ENCODE peak calls at places on chromosomes 4 and X, in ten cellular contexts. One of them, this sample, is unnamed.

GRCh38 chr4:81826336-81826735 is 354.6 kb upstream of the RASGEF1B start:
- DNase-seq in body of pancreas: no peak
- DNase-seq in anterior cingulate cortex: no peak
- DNase-seq in GM10248: no peak
- DNase-seq in stromal cell of bone marrow: no peak
- DNase-seq in NCI-H1694 treated with DMSO at 0.1 percent for 48 hours: no peak
- DNase-seq in HTR-8/SVneo: no peak
- DNase-seq in CD4-positive, alpha-beta memory T cell: no peak
- DNase-seq in RKO: no peak
- DNase-seq in ELF-1: no peak
- DNase-seq in this sample: no peak

GRCh38 chrX:15437724-15438123 is 53.5 kb upstream of the VEGFD start:
- DNase-seq in anterior cingulate cortex: no peak
- DNase-seq in RKO: no peak
- DNase-seq in stromal cell of bone marrow: no peak
- DNase-seq in GM10248: no peak
- DNase-seq in NCI-H1694 treated with DMSO at 0.1 percent for 48 hours: no peak
- DNase-seq in CD4-positive, alpha-beta memory T cell: no peak
- DNase-seq in body of pancreas: no peak
- DNase-seq in ELF-1: no peak
- DNase-seq in HTR-8/SVneo: no peak
- DNase-seq in this sample: no peak

GRCh38 chr4:26062221-26062620 is 148.2 kb downstream of the SMIM20 start:
- DNase-seq in HTR-8/SVneo: no peak
- DNase-seq in NCI-H1694 treated with DMSO at 0.1 percent for 48 hours: no peak
- DNase-seq in CD4-positive, alpha-beta memory T cell: no peak
- DNase-seq in body of pancreas: peak
- DNase-seq in anterior cingulate cortex: no peak
- DNase-seq in RKO: no peak
- DNase-seq in GM10248: no peak
- DNase-seq in stromal cell of bone marrow: no peak
- DNase-seq in ELF-1: no peak
- DNase-seq in this sample: no peak

GRCh38 chr4:30537462-30537861 is 182.7 kb upstream of the PCDH7 start:
- DNase-seq in CD4-positive, alpha-beta memory T cell: no peak
- DNase-seq in ELF-1: no peak
- DNase-seq in HTR-8/SVneo: peak
- DNase-seq in GM10248: no peak
- DNase-seq in body of pancreas: no peak
- DNase-seq in anterior cingulate cortex: no peak
- DNase-seq in RKO: peak
- DNase-seq in stromal cell of bone marrow: peak
- DNase-seq in NCI-H1694 treated with DMSO at 0.1 percent for 48 hours: no peak
- DNase-seq in this sample: no peak

GRCh38 chrX:17374619-17375360 is at the start of gene NHS:
- DNase-seq in CD4-positive, alpha-beta memory T cell: no peak
- DNase-seq in GM10248: no peak
- DNase-seq in anterior cingulate cortex: peak
- DNase-seq in RKO: peak
- DNase-seq in body of pancreas: peak
- DNase-seq in HTR-8/SVneo: peak
- DNase-seq in NCI-H1694 treated with DMSO at 0.1 percent for 48 hours: no peak
- DNase-seq in stromal cell of bone marrow: peak
- DNase-seq in ELF-1: peak
- DNase-seq in this sample: peak

GRCh38 chrX:78321809-78322208 is 5.6 kb downstream of the CYSLTR1 start:
- DNase-seq in GM10248: peak
- DNase-seq in NCI-H1694 treated with DMSO at 0.1 percent for 48 hours: no peak
- DNase-seq in stromal cell of bone marrow: no peak
- DNase-seq in ELF-1: no peak
- DNase-seq in body of pancreas: peak
- DNase-seq in CD4-positive, alpha-beta memory T cell: peak
- DNase-seq in anterior cingulate cortex: no peak
- DNase-seq in RKO: no peak
- DNase-seq in HTR-8/SVneo: no peak
- DNase-seq in this sample: peak

GRCh38 chr4:83219344-83219990 is 65.1 kb downstream of the COQ2 start:
- DNase-seq in stromal cell of bone marrow: no peak
- DNase-seq in HTR-8/SVneo: no peak
- DNase-seq in RKO: no peak
- DNase-seq in CD4-positive, alpha-beta memory T cell: peak
- DNase-seq in GM10248: peak
- DNase-seq in ELF-1: peak
- DNase-seq in body of pancreas: peak
- DNase-seq in anterior cingulate cortex: peak
- DNase-seq in NCI-H1694 treated with DMSO at 0.1 percent for 48 hours: no peak
- DNase-seq in this sample: peak

GRCh38 chrX:99184153-99184552 is 1225.9 kb downstream of the PCDH19 start:
- DNase-seq in ELF-1: no peak
- DNase-seq in stromal cell of bone marrow: no peak
- DNase-seq in NCI-H1694 treated with DMSO at 0.1 percent for 48 hours: no peak
- DNase-seq in GM10248: no peak
- DNase-seq in CD4-positive, alpha-beta memory T cell: no peak
- DNase-seq in anterior cingulate cortex: no peak
- DNase-seq in HTR-8/SVneo: no peak
- DNase-seq in RKO: no peak
- DNase-seq in body of pancreas: peak
- DNase-seq in this sample: no peak

GRCh38 chr4:39023059-39023458 is 9.2 kb downstream of the TMEM156 start:
- DNase-seq in body of pancreas: no peak
- DNase-seq in GM10248: no peak
- DNase-seq in anterior cingulate cortex: no peak
- DNase-seq in ELF-1: no peak
- DNase-seq in stromal cell of bone marrow: no peak
- DNase-seq in RKO: no peak
- DNase-seq in HTR-8/SVneo: no peak
- DNase-seq in CD4-positive, alpha-beta memory T cell: no peak
- DNase-seq in NCI-H1694 treated with DMSO at 0.1 percent for 48 hours: no peak
- DNase-seq in this sample: no peak

GRCh38 chr4:187416236-187416635 is 579.3 kb upstream of the ZFP42 start:
- DNase-seq in ELF-1: no peak
- DNase-seq in HTR-8/SVneo: no peak
- DNase-seq in anterior cingulate cortex: no peak
- DNase-seq in NCI-H1694 treated with DMSO at 0.1 percent for 48 hours: no peak
- DNase-seq in body of pancreas: no peak
- DNase-seq in RKO: no peak
- DNase-seq in GM10248: no peak
- DNase-seq in stromal cell of bone marrow: no peak
- DNase-seq in CD4-positive, alpha-beta memory T cell: no peak
- DNase-seq in this sample: no peak

GRCh38 chrX:80578518-80579105 is 158.4 kb downstream of the TENT5D start:
- DNase-seq in ELF-1: no peak
- DNase-seq in body of pancreas: no peak
- DNase-seq in CD4-positive, alpha-beta memory T cell: no peak
- DNase-seq in HTR-8/SVneo: no peak
- DNase-seq in RKO: peak
- DNase-seq in NCI-H1694 treated with DMSO at 0.1 percent for 48 hours: peak
- DNase-seq in stromal cell of bone marrow: peak
- DNase-seq in GM10248: peak
- DNase-seq in anterior cingulate cortex: no peak
- DNase-seq in this sample: peak

GRCh38 chr4:149713031-149713430 is 102.6 kb downstream of the IQCM start:
- DNase-seq in CD4-positive, alpha-beta memory T cell: no peak
- DNase-seq in body of pancreas: no peak
- DNase-seq in GM10248: no peak
- DNase-seq in ELF-1: no peak
- DNase-seq in NCI-H1694 treated with DMSO at 0.1 percent for 48 hours: no peak
- DNase-seq in HTR-8/SVneo: no peak
- DNase-seq in RKO: no peak
- DNase-seq in stromal cell of bone marrow: no peak
- DNase-seq in anterior cingulate cortex: no peak
- DNase-seq in this sample: no peak

GRCh38 chrX:56798866-56799864 is 70.1 kb downstream of the NBDY start:
- DNase-seq in GM10248: peak
- DNase-seq in NCI-H1694 treated with DMSO at 0.1 percent for 48 hours: no peak
- DNase-seq in CD4-positive, alpha-beta memory T cell: peak
- DNase-seq in RKO: no peak
- DNase-seq in HTR-8/SVneo: no peak
- DNase-seq in stromal cell of bone marrow: no peak
- DNase-seq in body of pancreas: peak
- DNase-seq in anterior cingulate cortex: no peak
- DNase-seq in ELF-1: peak
- DNase-seq in this sample: peak

GRCh38 chr4:110914791-110915190 is 291.9 kb upstream of the PITX2 start:
- DNase-seq in HTR-8/SVneo: no peak
- DNase-seq in CD4-positive, alpha-beta memory T cell: no peak
- DNase-seq in ELF-1: no peak
- DNase-seq in GM10248: no peak
- DNase-seq in RKO: no peak
- DNase-seq in stromal cell of bone marrow: no peak
- DNase-seq in body of pancreas: no peak
- DNase-seq in anterior cingulate cortex: no peak
- DNase-seq in NCI-H1694 treated with DMSO at 0.1 percent for 48 hours: no peak
- DNase-seq in this sample: no peak

GRCh38 chrX:34915463-34916225 is 27.0 kb upstream of the FAM47B start:
- DNase-seq in GM10248: no peak
- DNase-seq in body of pancreas: no peak
- DNase-seq in HTR-8/SVneo: no peak
- DNase-seq in CD4-positive, alpha-beta memory T cell: no peak
- DNase-seq in stromal cell of bone marrow: no peak
- DNase-seq in RKO: no peak
- DNase-seq in NCI-H1694 treated with DMSO at 0.1 percent for 48 hours: no peak
- DNase-seq in ELF-1: no peak
- DNase-seq in anterior cingulate cortex: no peak
- DNase-seq in this sample: no peak

GRCh38 chr4:140971077-140971792 is 162.0 kb downstream of the RNF150 start:
- DNase-seq in CD4-positive, alpha-beta memory T cell: no peak
- DNase-seq in RKO: no peak
- DNase-seq in HTR-8/SVneo: no peak
- DNase-seq in body of pancreas: no peak
- DNase-seq in ELF-1: no peak
- DNase-seq in anterior cingulate cortex: no peak
- DNase-seq in stromal cell of bone marrow: no peak
- DNase-seq in GM10248: no peak
- DNase-seq in NCI-H1694 treated with DMSO at 0.1 percent for 48 hours: no peak
- DNase-seq in this sample: no peak

GRCh38 chr4:23369331-23369730 is 520.5 kb downstream of the PPARGC1A start:
- DNase-seq in CD4-positive, alpha-beta memory T cell: no peak
- DNase-seq in RKO: no peak
- DNase-seq in anterior cingulate cortex: no peak
- DNase-seq in ELF-1: no peak
- DNase-seq in HTR-8/SVneo: no peak
- DNase-seq in stromal cell of bone marrow: no peak
- DNase-seq in GM10248: no peak
- DNase-seq in NCI-H1694 treated with DMSO at 0.1 percent for 48 hours: no peak
- DNase-seq in body of pancreas: no peak
- DNase-seq in this sample: no peak

GRCh38 chr4:77021614-77022089 is 54.1 kb downstream of the CCNI start:
- DNase-seq in HTR-8/SVneo: no peak
- DNase-seq in RKO: no peak
- DNase-seq in anterior cingulate cortex: peak
- DNase-seq in NCI-H1694 treated with DMSO at 0.1 percent for 48 hours: no peak
- DNase-seq in GM10248: no peak
- DNase-seq in stromal cell of bone marrow: no peak
- DNase-seq in body of pancreas: peak
- DNase-seq in ELF-1: peak
- DNase-seq in CD4-positive, alpha-beta memory T cell: no peak
- DNase-seq in this sample: no peak

GRCh38 chr4:182569561-182569960 is 326.4 kb downstream of the TENM3 start:
- DNase-seq in anterior cingulate cortex: no peak
- DNase-seq in body of pancreas: no peak
- DNase-seq in RKO: no peak
- DNase-seq in NCI-H1694 treated with DMSO at 0.1 percent for 48 hours: no peak
- DNase-seq in CD4-positive, alpha-beta memory T cell: no peak
- DNase-seq in ELF-1: no peak
- DNase-seq in HTR-8/SVneo: no peak
- DNase-seq in stromal cell of bone marrow: no peak
- DNase-seq in GM10248: no peak
- DNase-seq in this sample: no peak

GRCh38 chrX:120251471-120252011 is 929 bp downstream of the ZBTB33 start:
- DNase-seq in anterior cingulate cortex: peak
- DNase-seq in NCI-H1694 treated with DMSO at 0.1 percent for 48 hours: peak
- DNase-seq in CD4-positive, alpha-beta memory T cell: no peak
- DNase-seq in RKO: peak
- DNase-seq in body of pancreas: peak
- DNase-seq in HTR-8/SVneo: no peak
- DNase-seq in stromal cell of bone marrow: no peak
- DNase-seq in ELF-1: peak
- DNase-seq in GM10248: peak
- DNase-seq in this sample: no peak

GRCh38 chr4:14816592-14817273 is 185.5 kb upstream of the CPEB2 start:
- DNase-seq in NCI-H1694 treated with DMSO at 0.1 percent for 48 hours: no peak
- DNase-seq in RKO: no peak
- DNase-seq in HTR-8/SVneo: no peak
- DNase-seq in anterior cingulate cortex: no peak
- DNase-seq in stromal cell of bone marrow: no peak
- DNase-seq in CD4-positive, alpha-beta memory T cell: no peak
- DNase-seq in GM10248: no peak
- DNase-seq in body of pancreas: no peak
- DNase-seq in ELF-1: peak
- DNase-seq in this sample: no peak

GRCh38 chrX:13081385-13082285 is 37.2 kb upstream of the FAM9C start:
- DNase-seq in anterior cingulate cortex: no peak
- DNase-seq in HTR-8/SVneo: no peak
- DNase-seq in body of pancreas: no peak
- DNase-seq in GM10248: no peak
- DNase-seq in RKO: no peak
- DNase-seq in CD4-positive, alpha-beta memory T cell: no peak
- DNase-seq in NCI-H1694 treated with DMSO at 0.1 percent for 48 hours: no peak
- DNase-seq in ELF-1: no peak
- DNase-seq in stromal cell of bone marrow: no peak
- DNase-seq in this sample: peak

GRCh38 chrX:28312965-28313364 is 274.3 kb upstream of the IL1RAPL1 start:
- DNase-seq in stromal cell of bone marrow: no peak
- DNase-seq in anterior cingulate cortex: no peak
- DNase-seq in HTR-8/SVneo: no peak
- DNase-seq in RKO: no peak
- DNase-seq in NCI-H1694 treated with DMSO at 0.1 percent for 48 hours: no peak
- DNase-seq in ELF-1: no peak
- DNase-seq in GM10248: no peak
- DNase-seq in CD4-positive, alpha-beta memory T cell: no peak
- DNase-seq in body of pancreas: no peak
- DNase-seq in this sample: no peak

GRCh38 chr4:152935138-152935537 is 985 bp upstream of the FHDC1 start:
- DNase-seq in HTR-8/SVneo: no peak
- DNase-seq in ELF-1: peak
- DNase-seq in GM10248: peak
- DNase-seq in body of pancreas: peak
- DNase-seq in NCI-H1694 treated with DMSO at 0.1 percent for 48 hours: no peak
- DNase-seq in stromal cell of bone marrow: no peak
- DNase-seq in RKO: no peak
- DNase-seq in CD4-positive, alpha-beta memory T cell: no peak
- DNase-seq in anterior cingulate cortex: no peak
- DNase-seq in this sample: peak

GRCh38 chrX:13223868-13224555 is 95.8 kb downstream of the ATXN3L start:
- DNase-seq in CD4-positive, alpha-beta memory T cell: no peak
- DNase-seq in GM10248: no peak
- DNase-seq in RKO: peak
- DNase-seq in anterior cingulate cortex: no peak
- DNase-seq in stromal cell of bone marrow: peak
- DNase-seq in NCI-H1694 treated with DMSO at 0.1 percent for 48 hours: peak
- DNase-seq in body of pancreas: no peak
- DNase-seq in ELF-1: no peak
- DNase-seq in HTR-8/SVneo: peak
- DNase-seq in this sample: no peak

GRCh38 chr4:112029642-112030235 is 115.5 kb upstream of the FAM241A start:
- DNase-seq in GM10248: no peak
- DNase-seq in body of pancreas: no peak
- DNase-seq in HTR-8/SVneo: no peak
- DNase-seq in stromal cell of bone marrow: peak
- DNase-seq in NCI-H1694 treated with DMSO at 0.1 percent for 48 hours: no peak
- DNase-seq in CD4-positive, alpha-beta memory T cell: no peak
- DNase-seq in RKO: no peak
- DNase-seq in ELF-1: no peak
- DNase-seq in anterior cingulate cortex: no peak
- DNase-seq in this sample: no peak

GRCh38 chrX:109199726-109200125 is 282.2 kb downstream of the GUCY2F start:
- DNase-seq in RKO: peak
- DNase-seq in CD4-positive, alpha-beta memory T cell: no peak
- DNase-seq in GM10248: no peak
- DNase-seq in NCI-H1694 treated with DMSO at 0.1 percent for 48 hours: no peak
- DNase-seq in body of pancreas: no peak
- DNase-seq in stromal cell of bone marrow: peak
- DNase-seq in anterior cingulate cortex: no peak
- DNase-seq in ELF-1: no peak
- DNase-seq in HTR-8/SVneo: no peak
- DNase-seq in this sample: no peak

GRCh38 chrX:13899607-13900006 is 82.7 kb upstream of the GPM6B start:
- DNase-seq in ELF-1: no peak
- DNase-seq in CD4-positive, alpha-beta memory T cell: no peak
- DNase-seq in stromal cell of bone marrow: peak
- DNase-seq in RKO: peak
- DNase-seq in body of pancreas: peak
- DNase-seq in NCI-H1694 treated with DMSO at 0.1 percent for 48 hours: peak
- DNase-seq in GM10248: no peak
- DNase-seq in anterior cingulate cortex: no peak
- DNase-seq in HTR-8/SVneo: peak
- DNase-seq in this sample: no peak

This sample was measured in GM13977.